ENCODE peak calls at places on chromosome 16, in five cellular contexts. S is OCI-LY7; H is CD8-positive, alpha-beta memory T cell; E is suprapubic skin; Y is A549. T is an unnamed sample.

GRCh38 chr16:324451-325334 is 27.8 kb downstream of the AXIN1 start:
- DNase-seq in S (peak; percentile 14), Y (no peak), E (no peak), H (peak; percentile 73), T (no peak)

GRCh38 chr16:23948949-23949392 is 113.2 kb downstream of the PRKCB start:
- DNase-seq in E (no peak), S (no peak), Y (no peak), H (peak; percentile 22), T (no peak)

GRCh38 chr16:24668481-24669001 is 60.9 kb upstream of the TNRC6A start:
- DNase-seq in S (no peak), Y (no peak), E (no peak), H (no peak), T (no peak)

GRCh38 chr16:84532299-84532724 is 27.9 kb upstream of the MEAK7 start:
- DNase-seq in E (no peak), Y (peak; percentile 62), S (no peak), H (no peak), T (no peak)

GRCh38 chr16:31441956-31442355 is 633 bp downstream of the ZNF843 start:
- DNase-seq in E (no peak), Y (no peak), S (no peak), H (no peak), T (no peak)

GRCh38 chr16:48501516-48502377 is 108.2 kb downstream of the N4BP1 start:
- DNase-seq in S (no peak), H (no peak), Y (no peak), E (peak; percentile 48), T (no peak)

GRCh38 chr16:27579086-27579980 is 29.4 kb downstream of the KATNIP start:
- DNase-seq in E (no peak), S (no peak), Y (no peak), H (no peak), T (no peak)

GRCh38 chr16:86277236-86277635 is 233.1 kb upstream of the FOXF1 start:
- DNase-seq in S (no peak), Y (no peak), H (no peak), E (no peak), T (no peak)

GRCh38 chr16:57608462-57609113 is 19.8 kb upstream of the ADGRG1 start:
- DNase-seq in S (no peak), H (no peak), E (peak; percentile 58), Y (no peak), T (no peak)

GRCh38 chr16:66260522-66261290 is 105.8 kb upstream of the CDH5 start:
- DNase-seq in E (peak; percentile 59), H (no peak), S (no peak), Y (no peak), T (no peak)

GRCh38 chr16:52256310-52257078 is 290.4 kb downstream of the TOX3 start:
- DNase-seq in E (no peak), H (no peak), Y (no peak), S (no peak), T (no peak)

GRCh38 chr16:64398795-64399194 is 723.1 kb downstream of the CDH11 start:
- DNase-seq in S (no peak), Y (no peak), E (no peak), H (no peak), T (no peak)

GRCh38 chr16:2928796-2929195 is 17.1 kb downstream of the FLYWCH1 start:
- DNase-seq in S (no peak), E (no peak), Y (no peak), H (no peak), T (no peak)
- H3K27ac ChIP-seq in S (no peak overlapping the region), E (no peak overlapping the region), Y (no peak overlapping the region), H (no peak overlapping the region), T (no peak overlapping the region)

DNA sequence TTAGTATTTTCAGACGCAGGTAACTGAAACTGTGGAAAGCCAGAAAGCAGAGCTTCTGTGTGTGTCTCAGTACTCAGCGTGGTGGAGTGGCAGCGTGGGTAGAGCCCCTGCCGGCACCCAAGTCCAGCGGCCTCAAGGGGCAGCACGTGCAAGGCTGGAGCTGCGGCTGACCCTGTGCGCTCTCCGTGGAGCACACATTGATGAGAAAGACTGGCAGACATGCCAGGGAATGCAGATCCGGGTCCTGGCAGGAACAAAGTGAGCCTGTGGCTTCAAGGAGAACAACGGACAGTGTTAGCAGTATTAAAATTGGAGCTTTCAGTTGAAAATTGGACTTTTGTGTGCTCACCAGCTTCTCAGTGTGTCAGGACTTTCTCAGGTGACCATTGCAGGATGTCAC is 23.3 kb downstream of the ZC3H18 start:
- DNase-seq in Y (no peak), H (no peak), S (no peak), E (no peak), T (no peak)
- H3K27ac ChIP-seq in Y (no peak overlapping the region), H (no peak overlapping the region), S (no peak overlapping the region), E (no peak overlapping the region), T (no peak overlapping the region)

GRCh38 chr16:10978846-10979446 is 34.6 kb downstream of the CLEC16A start:
- DNase-seq in S (no peak), Y (no peak), E (no peak), H (no peak), T (no peak)
- H3K27ac ChIP-seq in S (no peak overlapping the region), Y (no peak overlapping the region), E (peak overlapping the region; percentile 53), H (no peak overlapping the region), T (peak overlapping the region; percentile 82)

DNA sequence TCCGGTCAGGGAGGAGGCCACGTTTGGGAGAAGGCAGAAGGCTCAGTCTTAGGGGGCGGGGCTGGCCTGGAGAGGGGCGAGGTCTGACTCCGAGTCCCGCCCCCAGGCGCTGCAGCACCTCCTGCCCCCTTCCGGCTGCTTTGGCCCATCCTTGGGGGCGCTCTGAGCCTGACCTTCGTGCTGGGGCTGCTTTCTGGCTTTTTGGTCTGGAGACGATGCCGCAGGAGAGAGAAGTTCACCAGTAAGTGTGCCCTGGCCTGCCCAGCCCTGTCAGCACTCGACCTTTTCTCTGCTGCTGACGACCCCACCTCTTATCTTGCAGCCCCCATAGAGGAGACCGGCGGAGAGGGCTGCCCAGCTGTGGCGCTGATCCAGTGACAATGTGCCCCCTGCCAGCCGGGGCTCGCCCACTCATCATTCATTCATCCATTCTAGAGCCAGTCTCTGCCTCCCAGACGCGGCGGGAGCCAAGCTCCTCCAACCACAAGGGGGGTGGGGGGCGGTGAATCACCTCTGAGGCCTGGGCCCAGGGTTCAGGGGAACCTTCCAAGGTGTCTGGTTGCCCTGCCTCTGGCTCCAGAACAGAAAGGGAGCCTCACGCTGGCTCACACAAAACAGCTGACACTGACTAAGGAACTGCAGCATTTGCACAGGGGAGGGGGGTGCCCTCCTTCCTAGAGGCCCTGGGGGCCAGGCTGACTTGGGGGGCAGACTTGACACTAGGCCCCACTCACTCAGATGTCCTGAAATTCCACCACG is 1.5 kb downstream of the TNFRSF12A start:
- DNase-seq in E (peak; percentile 90), Y (peak; percentile 72), H (peak; percentile 62), S (peak; percentile 80), T (no peak)
- H3K27ac ChIP-seq in E (peak overlapping the region; percentile 90), Y (peak overlapping the region; percentile 100), H (peak overlapping the region; percentile 61), S (peak overlapping the region; percentile 12), T (peak overlapping the region; percentile 94)

GRCh38 chr16:67425581-67425980 is 5.3 kb upstream of the HSD11B2 start:
- DNase-seq in Y (no peak), H (no peak), S (no peak), E (no peak), T (no peak)

GRCh38 chr16:67423634-67424575 is 7.0 kb upstream of the HSD11B2 start:
- DNase-seq in Y (no peak), S (no peak), H (no peak), E (no peak), T (no peak)

GRCh38 chr16:67426950-67427349 is 4.0 kb upstream of the HSD11B2 start:
- DNase-seq in S (no peak), Y (no peak), E (no peak), H (no peak), T (no peak)

GRCh38 chr16:67425046-67425445 is 5.9 kb upstream of the HSD11B2 start:
- DNase-seq in Y (no peak), S (no peak), H (no peak), E (no peak), T (no peak)

DNA sequence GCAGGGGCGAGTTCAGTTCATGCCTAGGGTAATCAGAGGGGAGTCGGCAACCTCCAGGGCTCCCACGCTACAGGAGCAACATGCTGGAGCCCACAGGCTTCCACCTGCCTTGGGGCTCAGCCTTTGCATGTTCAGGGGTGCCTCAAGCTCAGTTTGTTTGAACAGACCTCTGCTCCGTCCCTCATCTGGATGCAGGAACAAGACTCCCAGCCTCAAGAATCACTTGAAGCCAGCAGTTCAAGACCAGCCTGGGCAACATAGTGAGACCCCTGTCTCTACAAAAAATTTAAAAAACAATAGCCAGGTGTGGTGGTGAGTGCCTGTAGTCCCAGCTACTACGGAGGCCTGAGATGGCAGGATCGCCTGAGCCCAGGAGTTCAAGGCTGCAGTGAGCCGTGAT is 4.9 kb upstream of the HSD11B2 start:
- DNase-seq in E (no peak), Y (no peak), S (no peak), H (no peak), T (no peak)
- H3K27ac ChIP-seq in E (no peak overlapping the region), Y (no peak overlapping the region), S (no peak overlapping the region), H (no peak overlapping the region), T (no peak overlapping the region)